ENCODE peak calls at places on chromosomes 7 and 10, in five cellular contexts. B is amniotic stem cell, Z is NCI-H1417, X is cardiac septum, G is lower leg skin. E is an unnamed sample.
A peak's percentile ranks its signal among the peaks of the same experiment; 100 is the strongest.

GRCh38 chr7:77687100-77687746 is 9.0 kb upstream of the RSBN1L start:
- DNase-seq in B (no peak), Z (no peak), X (no peak), G (no peak), E (no peak)

GRCh38 chr7:46909601-46910051 is 672.3 kb downstream of the TNS3 start:
- DNase-seq in B (peak; percentile 71), Z (no peak), X (no peak), G (no peak), E (no peak)

GRCh38 chr7:139721844-139722243 is 56.0 kb downstream of the HIPK2 start:
- DNase-seq in B (no peak), Z (no peak), X (no peak), G (no peak), E (no peak)

GRCh38 chr10:86586516-86586915 is 64.9 kb upstream of the WAPL start:
- DNase-seq in B (no peak), Z (no peak), X (no peak), G (no peak), E (no peak)

GRCh38 chr7:27156901-27157716 is 634 bp upstream of the HOXA7 start:
- DNase-seq in B (no peak), Z (no peak), X (no peak), G (peak; percentile 28), E (no peak)

GRCh38 chr7:143394068-143394467 is 12.9 kb downstream of the ZYX start:
- DNase-seq in B (no peak), Z (no peak), X (no peak), G (no peak), E (no peak)

GRCh38 chr7:14207154-14207553 is 217.7 kb upstream of the ETV1 start:
- DNase-seq in B (no peak), Z (no peak), X (no peak), G (no peak), E (peak; percentile 49)

GRCh38 chr10:69172241-69172998 is 7.6 kb upstream of the SUPV3L1 start:
- DNase-seq in B (no peak), Z (no peak), X (no peak), G (no peak), E (no peak)

GRCh38 chr7:158476303-158476932 is 111.2 kb downstream of the PTPRN2 start:
- DNase-seq in B (no peak), Z (no peak), X (no peak), G (no peak), E (no peak)

GRCh38 chr10:32943854-32944661 is 14.0 kb downstream of the ITGB1 start:
- DNase-seq in B (no peak), Z (no peak), X (peak; percentile 77), G (no peak), E (no peak)

GRCh38 chr10:34710391-34710751 is 104.7 kb downstream of the PARD3 start:
- DNase-seq in B (peak; percentile 47), Z (no peak), X (no peak), G (peak; percentile 64), E (no peak)

GRCh38 chr10:18607503-18607902 is 43.9 kb downstream of the NSUN6 start:
- DNase-seq in B (peak; percentile 44), Z (no peak), X (no peak), G (peak; percentile 21), E (peak; percentile 40)

GRCh38 chr10:124000792-124001201 is 92.6 kb downstream of the CHST15 start:
- DNase-seq in B (no peak), Z (no peak), X (peak; percentile 60), G (no peak), E (no peak)

GRCh38 chr7:154832557-154833138 is 170.3 kb downstream of the PAXIP1 start:
- DNase-seq in B (no peak), Z (no peak), X (no peak), G (no peak), E (no peak)

GRCh38 chr10:79128923-79129305 is 60.1 kb downstream of the ZMIZ1 start:
- DNase-seq in B (no peak), Z (no peak), X (no peak), G (no peak), E (no peak)

GRCh38 chr10:10780746-10781145 is 236.9 kb upstream of the CELF2 start:
- DNase-seq in B (no peak), Z (no peak), X (no peak), G (no peak), E (peak; percentile 61)

E was measured in retinal pigment epithelial cell.